ENCODE peak calls at places on chromosomes 16 and 17, in seven cellular contexts. B is heart left ventricle, T is prostate gland, D is heart right ventricle, P is HCT116, A is neural progenitor cell, V is A549. S is an unnamed sample.
A peak's percentile ranks its signal among the peaks of the same experiment; 100 is the strongest.

GRCh38 chr17:43780135-43780534 is at the start of gene CFAP97D1:
- DNase-seq in A (no peak), T (no peak), V (no peak), B (no peak), D (no peak), P (no peak), S (no peak)

GRCh38 chr17:28963212-28963611 is 11.9 kb upstream of the PHF12 start:
- DNase-seq in A (no peak), T (no peak), D (no peak), P (no peak), B (no peak), V (no peak), S (no peak)

GRCh38 chr17:69945698-69946185 is 129.3 kb upstream of the KCNJ16 start:
- DNase-seq in D (no peak), P (no peak), A (no peak), B (no peak), T (no peak), V (no peak), S (no peak)

GRCh38 chr17:80872999-80873951 is 118.4 kb upstream of the CHMP6 start:
- DNase-seq in D (no peak), P (no peak), B (no peak), A (peak; percentile 93), T (no peak), V (peak; percentile 38), S (peak; percentile 61)

GRCh38 chr16:22225060-22225459 is 19.0 kb downstream of the EEF2K start:
- DNase-seq in B (no peak), V (no peak), T (peak; percentile 34), A (no peak), P (no peak), D (no peak), S (peak; percentile 41)

GRCh38 chr17:31582151-31582907 is 190.9 kb downstream of the RAB11FIP4 start:
- DNase-seq in P (no peak), T (no peak), B (peak; percentile 75), D (peak; percentile 71), A (no peak), V (no peak), S (peak; percentile 29)

GRCh38 chr17:2011421-2012371 is 13.4 kb downstream of the RTN4RL1 start:
- DNase-seq in P (no peak), A (peak; percentile 55), V (no peak), B (no peak), D (no peak), T (peak; percentile 89), S (no peak)

GRCh38 chr16:71724320-71724751 is at the start of gene PHLPP2:
- DNase-seq in D (no peak), A (no peak), B (no peak), V (no peak), P (no peak), T (no peak), S (no peak)

GRCh38 chr17:61411114-61411943 is 11.7 kb downstream of the TBX2 start:
- DNase-seq in D (peak; percentile 70), B (peak; percentile 68), V (no peak), A (peak; percentile 87), T (peak; percentile 73), P (no peak), S (no peak)

GRCh38 chr16:67114793-67115192 is 5.1 kb downstream of the PHAF1 start:
- DNase-seq in V (no peak), D (no peak), T (no peak), B (no peak), P (no peak), A (no peak), S (no peak)

GRCh38 chr17:81489986-81490598 is 22.5 kb downstream of the ACTG1 start:
- DNase-seq in T (no peak), P (no peak), V (no peak), B (no peak), D (peak; percentile 7), A (no peak), S (no peak)

GRCh38 chr17:34675143-34675542 is 95.8 kb downstream of the TMEM132E start:
- DNase-seq in A (no peak), T (no peak), V (no peak), D (no peak), P (no peak), B (no peak), S (no peak)

GRCh38 chr16:67678354-67679023 is 11.9 kb downstream of the C16orf86 start:
- DNase-seq in V (no peak), A (no peak), T (peak; percentile 55), P (no peak), D (no peak), B (no peak), S (no peak)

GRCh38 chr16:65672960-65673359 is 551.1 kb upstream of the CDH11 start:
- DNase-seq in P (no peak), A (no peak), T (no peak), B (no peak), V (no peak), D (no peak), S (no peak)

GRCh38 chr17:2366747-2367494 is 29.6 kb downstream of the SGSM2 start:
- DNase-seq in D (no peak), A (peak; percentile 66), B (no peak), V (peak; percentile 31), T (no peak), P (no peak), S (no peak)

GRCh38 chr17:66567234-66568170 is 265.1 kb downstream of the PRKCA start:
- DNase-seq in V (peak; percentile 78), A (peak; percentile 79), P (peak; percentile 71), B (peak; percentile 80), D (peak; percentile 77), T (peak; percentile 57), S (peak; percentile 91)

GRCh38 chr17:17516315-17516930 is 20.2 kb upstream of the RASD1 start:
- DNase-seq in P (no peak), A (no peak), T (no peak), D (no peak), V (no peak), B (no peak), S (no peak)

GRCh38 chr16:50368410-50369132 is at the start of gene BRD7:
- DNase-seq in D (peak; percentile 73), V (peak; percentile 53), A (peak; percentile 91), B (peak; percentile 75), P (no peak), T (peak; percentile 38), S (peak; percentile 67)

GRCh38 chr17:29615048-29615385 is 7.7 kb downstream of the CORO6 start:
- DNase-seq in P (no peak), D (no peak), V (no peak), T (no peak), A (peak; percentile 37), B (no peak), S (no peak)

GRCh38 chr17:13541032-13541480 is 60.7 kb downstream of the HS3ST3A1 start:
- DNase-seq in V (peak; percentile 6), A (no peak), T (no peak), B (no peak), D (no peak), P (peak; percentile 41), S (no peak)

GRCh38 chr17:82216301-82217119 is 3.9 kb upstream of the CCDC57 start:
- DNase-seq in P (peak; percentile 85), A (no peak), T (peak; percentile 63), D (peak; percentile 61), B (peak; percentile 74), V (no peak), S (peak; percentile 69)

GRCh38 chr17:34107019-34107418 is 148.1 kb upstream of the CCL2 start:
- DNase-seq in B (no peak), A (no peak), D (no peak), P (no peak), T (no peak), V (no peak), S (no peak)

GRCh38 chr16:90035902-90036301 is 16.6 kb upstream of the DBNDD1 start:
- DNase-seq in D (no peak), P (no peak), B (no peak), A (no peak), V (no peak), T (no peak), S (no peak)

GRCh38 chr17:8534498-8535188 is 95.9 kb downstream of the MYH10 start:
- DNase-seq in P (no peak), D (no peak), V (no peak), A (no peak), T (no peak), B (no peak), S (no peak)
- TF ChIP-seq CTCF in P (no peak), D (no peak), V (no peak), A (no peak), T (no peak), B (no peak), S (no peak)

GRCh38 chr16:58500329-58501241 is 642 bp downstream of the NDRG4 start:
- DNase-seq in A (peak; percentile 52), T (no peak), P (no peak), B (peak; percentile 15), D (no peak), V (no peak), S (no peak)

GRCh38 chr16:58499615-58500328 is at the start of gene NDRG4:
- DNase-seq in P (peak; percentile 83), D (peak; percentile 50), V (peak; percentile 92), B (no peak), A (peak; percentile 91), T (no peak), S (peak; percentile 71)

GRCh38 chr16:58498341-58499091 is 1.4 kb upstream of the NDRG4 start:
- DNase-seq in P (no peak), V (no peak), D (no peak), B (no peak), A (no peak), T (no peak), S (no peak)

GRCh38 chr16:58497935-58498334 is 2.0 kb upstream of the NDRG4 start:
- DNase-seq in P (no peak), A (no peak), B (no peak), D (no peak), T (no peak), V (no peak), S (no peak)

GRCh38 chr16:58499092-58499511 is 841 bp upstream of the NDRG4 start:
- DNase-seq in A (no peak), T (no peak), B (no peak), V (no peak), D (no peak), P (no peak), S (no peak)
- H3K27ac ChIP-seq in A (no peak overlapping the region), T (no peak overlapping the region), B (peak overlapping the region; percentile 19), V (no peak overlapping the region), D (peak overlapping the region; percentile 34), P (no peak overlapping the region), S (no peak overlapping the region)

DNA sequence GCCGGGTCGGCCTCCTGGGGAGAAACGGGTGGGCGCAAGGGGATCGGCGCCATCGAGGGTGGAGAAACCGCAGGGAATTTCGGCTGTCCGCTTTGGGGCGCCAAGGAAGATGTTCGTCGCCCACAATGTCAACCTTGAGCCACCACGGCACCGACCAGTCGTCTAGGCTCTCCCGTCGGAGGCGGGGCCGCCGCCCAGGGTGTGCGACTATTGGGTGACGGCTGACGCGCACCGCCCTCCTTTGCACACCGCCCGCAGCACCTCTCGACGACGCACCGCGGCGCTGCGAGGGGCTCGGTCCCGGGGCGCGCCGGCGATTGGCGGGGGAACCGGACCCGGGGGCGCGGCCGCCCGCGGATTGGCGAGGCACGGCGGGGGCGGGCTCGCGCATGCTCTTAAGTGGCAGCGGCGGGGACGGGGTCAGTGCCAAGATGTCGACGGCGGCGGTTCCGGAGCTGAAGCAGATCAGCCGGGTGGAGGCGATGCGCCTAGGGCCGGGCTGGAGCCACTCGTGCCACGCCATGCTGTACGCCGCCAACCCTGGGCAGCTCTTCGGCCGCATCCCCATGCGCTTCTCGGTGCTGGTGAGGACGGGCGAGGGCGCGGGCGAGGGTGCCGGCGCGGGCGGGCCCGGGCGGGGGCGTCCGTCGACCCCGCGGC is at the start of gene NUDT16L1:
- DNase-seq in T (peak; percentile 96), A (peak; percentile 99), P (peak; percentile 77), D (peak; percentile 97), B (peak; percentile 97), V (peak; percentile 97), S (peak; percentile 96)
- TF ChIP-seq CTCF in T (peak; percentile 74), A (peak; percentile 41), P (no peak), D (peak; percentile 40), B (peak; percentile 42), V (no peak), S (peak; percentile 35)

GRCh38 chr16:83586036-83586810 is 221.6 kb upstream of the HSBP1 start:
- DNase-seq in P (no peak), V (no peak), B (no peak), D (no peak), A (peak; percentile 57), T (no peak), S (no peak)
- H3K27ac ChIP-seq in P (no peak overlapping the region), V (no peak overlapping the region), B (no peak overlapping the region), D (no peak overlapping the region), A (no peak overlapping the region), T (no peak overlapping the region), S (no peak overlapping the region)